ENCODE peak calls at places on chromosome 18, in six cellular contexts. Q is A549, Z is HepG2, B is endothelial cell of umbilical vein, P is K562, H is GM12878. M is an unnamed sample.

GRCh38 chr18:54712315-54712714 is 116.0 kb upstream of the RAB27B start:
- DNase-seq in Z (no peak), Q (peak), P (no peak), H (no peak), B (peak), M (no peak)

GRCh38 chr18:52337286-52337685 is 2.7 kb upstream of the DCC start:
- DNase-seq in B (no peak), Q (peak), H (no peak), P (no peak), Z (no peak), M (no peak)

GRCh38 chr18:79587298-79588125 is 92.1 kb upstream of the CTDP1 start:
- DNase-seq in Q (no peak), H (no peak), P (no peak), B (no peak), Z (no peak), M (no peak)

GRCh38 chr18:31424383-31424988 is 23.1 kb upstream of the DSG3 start:
- DNase-seq in B (no peak), Z (peak), Q (peak), P (peak), H (no peak), M (peak)

GRCh38 chr18:9701604-9702324 is 6.3 kb upstream of the RAB31 start:
- DNase-seq in H (no peak), B (no peak), P (no peak), Q (no peak), Z (no peak), M (no peak)

GRCh38 chr18:11149441-11150270 is at the start of gene PIEZO2:
- DNase-seq in P (peak), Q (peak), H (peak), B (peak), Z (peak), M (no peak)

GRCh38 chr18:11259421-11259820 is 110.1 kb upstream of the PIEZO2 start:
- DNase-seq in H (no peak), Q (no peak), Z (no peak), P (no peak), B (no peak), M (peak)

GRCh38 chr18:12336887-12337286 is 28.8 kb downstream of the TUBB6 start:
- DNase-seq in P (no peak), Z (peak), H (no peak), Q (no peak), B (no peak), M (no peak)

GRCh38 chr18:35049111-35050003 is 8.1 kb downstream of the MAPRE2 start:
- DNase-seq in Q (no peak), B (no peak), Z (no peak), H (no peak), P (no peak), M (peak)

GRCh38 chr18:70337139-70337972 is 48.5 kb downstream of the SOCS6 start:
- DNase-seq in Q (peak), Z (peak), B (peak), P (peak), H (no peak), M (peak)

GRCh38 chr18:79728931-79729586 is 49.5 kb downstream of the CTDP1 start:
- DNase-seq in Z (no peak), H (no peak), B (no peak), Q (no peak), P (no peak), M (no peak)

GRCh38 chr18:79466591-79466990 is 70.9 kb downstream of the NFATC1 start:
- DNase-seq in H (no peak), P (no peak), B (no peak), Z (no peak), Q (no peak), M (no peak)

GRCh38 chr18:28767781-28768211 is 590.9 kb upstream of the CDH2 start:
- DNase-seq in Z (no peak), Q (no peak), P (no peak), B (peak), H (no peak), M (no peak)

GRCh38 chr18:27652480-27653121 is 467.5 kb upstream of the CHST9 start:
- DNase-seq in Z (no peak), Q (no peak), B (no peak), P (no peak), H (peak), M (no peak)

GRCh38 chr18:64785686-64786085 is 636.8 kb upstream of the LINC00305 start:
- DNase-seq in H (no peak), P (no peak), Q (no peak), B (no peak), Z (no peak), M (no peak)

GRCh38 chr18:76463358-76463757 is 31.7 kb downstream of the ZNF516 start:
- DNase-seq in H (no peak), Z (no peak), Q (no peak), P (no peak), B (no peak), M (no peak)

GRCh38 chr18:28412521-28412920 is 235.6 kb upstream of the CDH2 start:
- DNase-seq in P (no peak), Q (no peak), H (no peak), Z (no peak), B (no peak), M (no peak)

GRCh38 chr18:21604711-21605110 is 4.2 kb upstream of the ESCO1 start:
- DNase-seq in H (no peak), Q (no peak), Z (no peak), P (no peak), B (no peak), M (no peak)
- H3K4me3 ChIP-seq in H (no peak), Q (no peak), Z (no peak), P (no peak), B (no peak), M (no peak)

DNA sequence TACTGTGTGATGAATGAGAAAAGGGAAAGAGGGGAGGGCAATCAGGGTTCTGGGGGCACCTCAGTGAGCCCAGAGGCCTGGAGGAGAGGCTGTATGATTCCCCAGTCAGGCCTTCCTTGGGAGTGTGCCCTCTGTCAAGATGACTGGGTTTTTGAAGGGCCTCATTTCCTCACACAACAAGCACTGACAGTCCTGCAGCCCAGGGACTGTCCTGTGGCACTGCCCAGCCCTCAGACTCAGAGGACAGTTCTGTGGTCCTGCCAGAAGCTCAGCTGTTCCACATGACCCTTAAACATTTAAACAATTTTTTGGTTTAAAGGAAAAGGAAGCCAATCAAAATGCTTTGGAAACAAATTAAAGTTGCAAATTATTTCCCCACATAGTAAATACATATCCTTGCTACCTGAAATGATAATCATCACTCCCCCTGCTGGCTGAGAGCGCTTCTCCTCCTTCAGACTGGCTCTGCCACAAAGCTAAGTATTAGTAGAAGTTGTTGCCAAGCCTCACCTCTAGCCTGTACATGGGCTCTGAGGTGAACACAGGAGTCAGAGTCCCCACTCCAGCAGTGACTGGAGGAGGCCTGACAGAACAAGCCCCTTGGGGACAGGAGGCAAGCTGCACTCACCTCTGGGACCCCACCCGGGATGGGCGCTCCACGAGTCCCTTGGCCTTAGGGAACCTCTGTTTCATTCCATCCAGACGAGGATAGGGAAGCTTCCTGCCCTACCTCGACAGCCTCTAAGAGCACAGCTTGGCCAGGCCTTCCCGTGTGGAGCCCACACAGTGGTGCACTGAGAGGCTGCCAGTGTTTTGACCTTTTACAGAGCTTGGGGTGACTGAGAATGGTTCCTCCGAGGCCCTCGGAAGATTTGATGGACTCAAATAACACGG is 91.2 kb upstream of the SMAD7 start:
- DNase-seq in H (no peak), Q (peak), P (no peak), B (peak), Z (peak), M (peak)
- TF ChIP-seq MYC in H (no peak), Q (no peak), P (no peak), B (no peak), Z (no peak), M (no peak)

GRCh38 chr18:3623769-3624545 is 174.0 kb downstream of the TGIF1 start:
- DNase-seq in B (peak), Z (peak), H (no peak), P (peak), Q (peak), M (no peak)
- TF ChIP-seq POLR2A in B (peak), Z (peak), H (no peak), P (peak), Q (peak), M (no peak)

DNA sequence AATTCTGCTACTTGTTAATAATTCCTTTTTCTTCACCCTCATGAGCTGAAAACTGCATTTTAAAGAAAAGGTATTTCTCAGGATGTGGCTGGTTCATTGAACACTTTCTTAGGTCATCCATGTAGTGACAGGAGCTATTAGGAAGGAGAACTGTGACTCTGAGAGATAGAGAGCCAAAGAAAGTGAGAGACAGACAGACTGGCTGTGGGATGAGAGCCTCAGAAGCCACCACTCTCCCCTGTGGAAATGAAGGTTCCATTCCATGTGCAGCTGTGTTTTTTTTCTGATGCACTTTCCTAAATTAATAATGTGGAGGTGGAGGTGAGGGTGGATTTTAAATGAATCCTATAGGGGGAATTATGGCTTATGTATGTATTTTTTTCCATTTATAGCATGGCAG is 113.3 kb downstream of the FAM210A start:
- DNase-seq in B (no peak), Z (no peak), H (no peak), P (no peak), Q (no peak), M (no peak)
- H3K4me3 ChIP-seq in B (no peak), Z (no peak), H (peak), P (no peak), Q (no peak), M (no peak)

M was measured in NB4.